ENCODE peak calls at places on chromosomes 5 and 9, in four cellular contexts. V, I, E and L are unnamed samples. For H3K4me1 and H3K9me3, the result is how much of the 10 kb centered on the place peaks cover.

GRCh38 chr5:67426961-67427630 is 230.5 kb upstream of the CD180 start:
- DNase-seq in V (no peak), I (no peak), E (no peak), L (no peak)

GRCh38 chr5:59079622-59080620 is 497.0 kb downstream of the RAB3C start:
- DNase-seq in V (peak), I (no peak), E (no peak), L (no peak)

GRCh38 chr5:173638126-173638525 is 21.7 kb upstream of the BOD1 start:
- DNase-seq in V (no peak), I (no peak), E (no peak), L (no peak)

GRCh38 chr9:124311283-124311682 is 53.5 kb downstream of the NEK6 start:
- DNase-seq in V (no peak), I (no peak), E (no peak), L (no peak)

GRCh38 chr9:30078195-30078594 is 2306.2 kb upstream of the ACO1 start:
- DNase-seq in V (no peak), I (no peak), E (no peak), L (no peak)

GRCh38 chr5:146130440-146131045 is 25.2 kb upstream of the PLAC8L1 start:
- DNase-seq in V (no peak), I (no peak), E (no peak), L (no peak)

GRCh38 chr5:101942321-101942882 is 353.7 kb downstream of the SLCO4C1 start:
- DNase-seq in V (peak), I (no peak), E (no peak), L (no peak)

GRCh38 chr5:12292610-12293204 is 388.5 kb upstream of the CTNND2 start:
- DNase-seq in V (no peak), I (no peak), E (no peak), L (no peak)

GRCh38 chr5:157930710-157931109 is 71.8 kb upstream of the CLINT1 start:
- DNase-seq in V (peak), I (peak), E (no peak), L (peak)

GRCh38 chr5:109655841-109656240 is 33.9 kb upstream of the MAN2A1 start:
- DNase-seq in V (no peak), I (no peak), E (no peak), L (no peak)

GRCh38 chr5:128380324-128380723 is 157.7 kb downstream of the FBN2 start:
- DNase-seq in V (no peak), I (no peak), E (no peak), L (no peak)

GRCh38 chr9:129237195-129237611 is 59.1 kb upstream of the IER5L start:
- DNase-seq in V (no peak), I (peak), E (no peak), L (no peak)

GRCh38 chr5:14463629-14464028 is 118.0 kb upstream of the OTULINL start:
- DNase-seq in V (no peak), I (no peak), E (no peak), L (peak)

GRCh38 chr9:18493361-18494015 is 19.5 kb downstream of the ADAMTSL1 start:
- DNase-seq in V (no peak), I (no peak), E (no peak), L (no peak)

GRCh38 chr5:155193483-155194107 is 180.0 kb downstream of the KIF4B start:
- DNase-seq in V (no peak), I (no peak), E (no peak), L (peak)

GRCh38 chr5:138438724-138439536 is at the start of gene REEP2:
- DNase-seq in V (peak), I (no peak), E (peak), L (no peak)

GRCh38 chr5:146564036-146564762 is 48.2 kb upstream of the GPR151 start:
- DNase-seq in V (no peak), I (no peak), E (no peak), L (no peak)

GRCh38 chr9:128393971-128394370 is 22.8 kb downstream of the URM1 start:
- DNase-seq in V (no peak), I (no peak), E (no peak), L (no peak)

GRCh38 chr5:178788381-178789085 is 58.1 kb upstream of the ZNF354A start:
- DNase-seq in V (no peak), I (peak), E (no peak), L (no peak)

GRCh38 chr5:136814621-136815378 is 449.5 kb upstream of the TRPC7 start:
- DNase-seq in V (no peak), I (no peak), E (no peak), L (no peak)

GRCh38 chr9:129278391-129279237 is 100.6 kb upstream of the IER5L start:
- DNase-seq in V (peak), I (peak), E (no peak), L (no peak)

GRCh38 chr5:139385061-139385889 is 2.2 kb upstream of the SLC23A1 start:
- DNase-seq in V (no peak), I (peak), E (no peak), L (peak)

GRCh38 chr5:8906303-8906967 is 639.4 kb downstream of the SEMA5A start:
- DNase-seq in V (no peak), I (no peak), E (no peak), L (no peak)

GRCh38 chr9:34620061-34620994 is at the start of gene DCTN3:
- DNase-seq in V (peak), I (peak), E (peak), L (peak)

GRCh38 chr5:168481330-168481788 is 4.9 kb upstream of the RARS1 start:
- DNase-seq in V (no peak), I (no peak), E (no peak), L (no peak)

GRCh38 chr9:16282216-16282615 is 588.3 kb downstream of the BNC2 start:
- DNase-seq in V (no peak), I (no peak), E (no peak), L (no peak)
- H3K27ac ChIP-seq in V (no peak), I (no peak), E (no peak), L (no peak)

GRCh38 chr9:137630126-137630525 is 11.3 kb downstream of the EHMT1 start:
- DNase-seq in V (no peak), I (no peak), E (no peak), L (no peak)
- H3K4me1 ChIP-seq in V (under half), I (under half), E (under half), L (under half)

DNA sequence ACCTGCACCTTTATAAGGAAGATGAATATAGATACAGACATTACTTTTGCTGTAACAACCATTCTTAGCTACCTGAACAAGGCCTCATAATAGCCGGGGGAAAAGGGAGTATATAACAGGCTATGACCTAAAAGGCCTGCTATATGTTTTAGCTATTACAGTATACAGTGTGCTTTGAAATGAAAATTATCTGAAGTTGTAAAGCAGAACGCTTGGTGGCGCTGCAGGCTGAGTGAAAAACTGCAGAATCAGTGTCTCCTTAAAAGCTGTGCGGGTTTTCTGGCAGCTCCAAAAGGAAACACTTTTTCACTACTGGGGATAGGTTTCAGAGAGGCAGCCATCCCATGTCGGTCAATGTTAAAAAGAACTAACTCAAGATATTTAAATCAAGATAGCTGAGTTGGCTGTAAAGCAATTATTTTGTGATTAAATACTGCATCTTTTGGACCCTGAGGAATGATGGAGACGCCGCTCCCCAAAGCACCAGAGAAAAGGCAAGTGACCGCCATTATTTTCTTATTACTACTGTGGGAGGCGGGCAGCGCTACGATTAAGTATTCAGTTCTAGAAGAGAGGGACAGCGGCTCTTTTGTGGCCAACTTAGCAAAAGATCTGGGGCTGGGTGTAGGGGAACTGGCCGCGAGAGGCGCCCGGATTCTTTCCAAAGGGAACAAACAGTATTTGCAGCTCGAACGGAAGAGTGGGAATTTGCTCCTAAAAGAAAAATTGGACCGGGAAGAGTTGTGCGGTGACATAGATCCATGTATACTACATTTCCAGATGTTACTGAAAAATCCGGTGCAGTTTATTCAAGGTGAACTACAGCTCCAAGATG is 5.9 kb downstream of the PCDHB6 start:
- DNase-seq in V (no peak), I (no peak), E (no peak), L (no peak)
- H3K9me3 ChIP-seq in V (under half), I (under half), E (under half), L (under half)

GRCh38 chr9:87497080-87497603 is 525 bp upstream of the DAPK1 start:
- DNase-seq in V (no peak), I (no peak), E (no peak), L (no peak)
- H3K27ac ChIP-seq in V (peak), I (peak), E (no peak), L (no peak)

GRCh38 chr5:175874462-175875139 is 3.2 kb downstream of the CPLX2 start:
- DNase-seq in V (no peak), I (no peak), E (no peak), L (no peak)

GRCh38 chr5:175868996-175869638 is 2.3 kb upstream of the CPLX2 start:
- DNase-seq in V (no peak), I (no peak), E (no peak), L (no peak)

GRCh38 chr5:175870820-175871447 is 444 bp upstream of the CPLX2 start:
- DNase-seq in V (no peak), I (no peak), E (no peak), L (no peak)

GRCh38 chr5:175873090-175873454 is 1.7 kb downstream of the CPLX2 start:
- DNase-seq in V (no peak), I (no peak), E (no peak), L (no peak)

DNA sequence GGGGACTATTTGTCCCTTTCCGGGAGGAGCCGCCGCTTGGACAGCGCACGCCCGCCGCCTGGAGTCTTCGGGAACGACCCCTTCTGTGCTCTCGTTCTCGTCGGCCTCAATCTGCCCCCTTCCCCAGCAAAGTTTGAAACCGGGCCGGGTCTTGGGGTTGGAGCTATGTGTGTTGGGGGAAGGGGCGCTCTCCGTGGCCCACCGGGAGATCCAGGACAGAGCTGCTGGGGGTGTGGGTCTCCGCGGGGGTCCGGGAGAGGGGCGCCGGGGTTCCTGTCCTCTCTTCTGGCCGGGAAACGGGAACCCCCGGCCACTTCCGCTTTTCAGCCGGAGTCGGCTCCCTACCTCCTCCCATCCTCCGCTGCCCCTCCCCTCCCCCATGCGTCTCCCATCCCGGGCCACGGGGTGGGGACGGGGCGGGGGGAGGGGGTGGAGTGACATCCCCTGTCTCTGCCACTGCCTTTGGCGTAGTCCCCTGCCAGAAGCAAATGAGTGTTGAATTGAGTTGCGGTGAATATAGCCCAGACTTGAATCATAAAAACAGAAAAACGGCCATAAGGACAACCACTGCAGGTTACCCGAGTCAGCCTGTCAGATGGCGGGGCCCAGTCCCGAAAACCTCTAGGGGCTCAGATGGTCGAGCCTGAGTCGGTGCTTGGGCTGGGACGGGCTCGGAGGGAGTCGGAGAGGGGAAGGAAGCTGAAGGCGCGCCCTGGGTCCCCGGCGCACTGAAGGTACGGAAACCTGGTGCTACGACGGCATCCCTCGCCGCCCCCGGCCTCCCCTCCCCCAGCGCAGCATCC is 1.1 kb downstream of the CPLX2 start:
- DNase-seq in V (no peak), I (no peak), E (no peak), L (peak)
- H3K4me1 ChIP-seq in V (under half), I (under half), E (under half), L (under half)

DNA sequence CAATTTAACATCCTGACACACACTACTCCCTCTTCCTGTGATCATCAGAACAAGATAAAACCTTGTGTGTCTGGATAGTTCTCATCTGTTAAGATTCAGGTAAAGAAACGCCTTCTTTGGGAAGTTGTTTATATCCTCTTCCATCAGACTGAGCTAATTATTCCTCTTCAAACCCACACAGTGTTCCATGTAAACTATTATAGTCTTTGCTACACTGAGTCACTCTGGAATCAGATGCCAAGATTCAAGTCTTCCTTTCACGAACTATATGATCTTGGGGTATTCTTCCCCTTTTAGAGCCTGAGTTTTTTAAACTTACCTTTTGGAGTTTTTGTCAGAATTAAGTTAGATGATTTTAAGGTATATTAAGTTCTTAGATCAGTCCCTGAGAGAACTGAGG is 2.0 kb downstream of the OR1J1 start:
- DNase-seq in V (no peak), I (no peak), E (no peak), L (no peak)
- H3K9me3 ChIP-seq in V (under half), I (under half), E (under half), L (under half)